ENCODE peak calls at places on chromosomes 3 and 15, in nine cellular contexts. U, Y, P, K, N, E, Z, C and B are unnamed samples.

GRCh38 chr15:84748274-84749110 is at the start of gene ZNF592:
- DNase-seq in E (peak), U (peak), Y (peak), C (peak), K (no peak), P (peak), Z (peak), N (peak), B (peak)

GRCh38 chr3:59857589-59858346 is 807.9 kb upstream of the CFAP20DC start:
- DNase-seq in N (peak), Y (peak), Z (peak), C (peak), K (peak), P (peak), E (peak), U (peak), B (peak)

GRCh38 chr3:54863366-54863765 is 64.5 kb downstream of the LRTM1 start:
- DNase-seq in N (no peak), U (no peak), Z (no peak), E (peak), Y (no peak), K (no peak), P (no peak), C (no peak), B (no peak)

GRCh38 chr3:45706133-45706808 is 17.1 kb downstream of the SACM1L start:
- DNase-seq in Z (no peak), N (no peak), P (no peak), E (no peak), C (no peak), Y (no peak), K (no peak), U (no peak), B (no peak)

GRCh38 chr3:102089904-102090492 is 240.7 kb downstream of the NFKBIZ start:
- DNase-seq in K (no peak), U (peak), Y (no peak), Z (no peak), N (no peak), E (peak), C (peak), P (no peak), B (no peak)

GRCh38 chr3:63400259-63400860 is 122.3 kb downstream of the SYNPR start:
- DNase-seq in N (no peak), U (peak), K (no peak), P (no peak), Z (no peak), E (peak), C (no peak), Y (no peak), B (no peak)

GRCh38 chr3:103794656-103795055 is 1359.8 kb downstream of the ZPLD1 start:
- DNase-seq in Y (no peak), K (no peak), U (no peak), C (peak), Z (no peak), N (no peak), E (no peak), P (no peak), B (no peak)

GRCh38 chr15:91627473-91628309 is 225.8 kb upstream of the SLCO3A1 start:
- DNase-seq in U (no peak), P (no peak), E (peak), N (no peak), Z (no peak), K (no peak), Y (no peak), C (no peak), B (no peak)

GRCh38 chr3:82376883-82377282 is 615.4 kb upstream of the GBE1 start:
- DNase-seq in U (no peak), C (peak), P (no peak), N (no peak), Z (no peak), K (no peak), Y (no peak), E (no peak), B (no peak)

GRCh38 chr15:41622901-41623300 is 37.3 kb upstream of the MGA start:
- DNase-seq in U (no peak), Z (no peak), K (no peak), C (no peak), N (no peak), Y (no peak), E (no peak), P (no peak), B (no peak)

GRCh38 chr3:132256984-132257383 is 60.2 kb upstream of the ACP3 start:
- DNase-seq in Z (no peak), E (peak), U (peak), C (peak), P (peak), N (no peak), Y (no peak), K (no peak), B (no peak)

GRCh38 chr3:60386311-60386710 is 864.9 kb downstream of the FHIT start:
- DNase-seq in Z (no peak), K (no peak), U (no peak), C (no peak), E (no peak), Y (no peak), P (no peak), N (no peak), B (no peak)

GRCh38 chr3:81497565-81497964 is 263.9 kb downstream of the GBE1 start:
- DNase-seq in P (no peak), U (peak), N (no peak), E (no peak), C (no peak), Y (no peak), Z (no peak), K (no peak), B (no peak)

GRCh38 chr3:186287723-186288122 is 74.3 kb downstream of the DGKG start:
- DNase-seq in K (peak), C (no peak), U (peak), P (no peak), Y (no peak), E (no peak), N (no peak), Z (no peak), B (no peak)

GRCh38 chr15:74221399-74222230 is 14.5 kb upstream of the CCDC33 start:
- DNase-seq in N (no peak), U (no peak), K (no peak), Z (no peak), C (no peak), Y (no peak), E (no peak), P (no peak), B (no peak)

GRCh38 chr3:194488007-194488742 is 1.4 kb upstream of the ATP13A3 start:
- DNase-seq in N (no peak), K (no peak), Y (no peak), U (peak), C (no peak), E (no peak), P (no peak), Z (no peak), B (no peak)

GRCh38 chr3:159185443-159186050 is 383.7 kb downstream of the MFSD1 start:
- DNase-seq in N (no peak), Y (no peak), U (no peak), Z (no peak), C (no peak), E (no peak), P (no peak), K (no peak), B (no peak)

GRCh38 chr3:187015903-187016638 is 85.7 kb downstream of the ST6GAL1 start:
- DNase-seq in K (no peak), C (no peak), E (no peak), Y (no peak), N (no peak), P (no peak), U (no peak), Z (no peak), B (no peak)

GRCh38 chr3:134620476-134621115 is 30.2 kb downstream of the KY start:
- DNase-seq in K (no peak), N (no peak), C (no peak), P (no peak), Z (peak), E (no peak), Y (peak), U (no peak), B (no peak)

GRCh38 chr3:58288011-58288728 is 17.9 kb upstream of the RPP14 start:
- DNase-seq in Y (no peak), K (no peak), C (no peak), E (no peak), U (no peak), N (no peak), P (no peak), Z (no peak), B (no peak)

GRCh38 chr15:62165793-62166380 is 802 bp upstream of the C2CD4B start:
- DNase-seq in E (no peak), Z (no peak), K (no peak), U (no peak), Y (no peak), N (no peak), P (no peak), C (no peak), B (no peak)

GRCh38 chr3:104101736-104102135 is 1265.0 kb upstream of the ALCAM start:
- DNase-seq in U (no peak), Y (no peak), K (no peak), Z (no peak), E (no peak), P (no peak), N (no peak), C (no peak), B (no peak)

GRCh38 chr15:36982441-36982840 is 117.9 kb downstream of the MEIS2 start:
- DNase-seq in U (peak), Y (no peak), N (no peak), E (no peak), C (no peak), K (no peak), P (no peak), Z (no peak), B (no peak)